ENCODE peak calls at places on chromosomes 3 and 15, in five cellular contexts. R, K, L, G and V are unnamed samples. For H3K27me3, the result is how much of the 10 kb centered on the place peaks cover.

GRCh38 chr15:100169615-100170279 is 172.0 kb downstream of the ADAMTS17 start:
- ATAC-seq in R (no peak), K (no peak), L (no peak), G (no peak), V (no peak)

GRCh38 chr3:146142757-146143156 is 18.2 kb downstream of the PLOD2 start:
- ATAC-seq in R (peak), K (no peak), L (no peak), G (no peak), V (peak)

GRCh38 chr15:57118013-57118799 is 199.8 kb downstream of the TCF12 start:
- ATAC-seq in R (peak), K (no peak), L (no peak), G (peak), V (no peak)

GRCh38 chr3:134743006-134743405 is 52.1 kb upstream of the EPHB1 start:
- ATAC-seq in R (no peak), K (no peak), L (no peak), G (no peak), V (no peak)

GRCh38 chr3:27666708-27667107 is 55.4 kb downstream of the EOMES start:
- ATAC-seq in R (peak), K (peak), L (no peak), G (peak), V (peak)

GRCh38 chr15:90075420-90076289 is 26.6 kb downstream of the IDH2 start:
- ATAC-seq in R (peak), K (no peak), L (no peak), G (no peak), V (peak)

GRCh38 chr15:57604502-57604901 is 12.8 kb downstream of the MYZAP start:
- ATAC-seq in R (no peak), K (no peak), L (no peak), G (no peak), V (no peak)

GRCh38 chr3:108946292-108947290 is 7.1 kb downstream of the GUCA1C start:
- ATAC-seq in R (no peak), K (no peak), L (no peak), G (no peak), V (no peak)

GRCh38 chr15:60535743-60536142 is 56.8 kb upstream of the ICE2 start:
- ATAC-seq in R (no peak), K (no peak), L (no peak), G (no peak), V (peak)

GRCh38 chr3:74287557-74287956 is 326.9 kb downstream of the CNTN3 start:
- ATAC-seq in R (no peak), K (no peak), L (no peak), G (no peak), V (no peak)

GRCh38 chr15:88256261-88257230 is at the start of gene NTRK3:
- ATAC-seq in R (no peak), K (no peak), L (no peak), G (no peak), V (no peak)

GRCh38 chr3:9404680-9405079 is 7.3 kb downstream of the SETD5 start:
- ATAC-seq in R (peak), K (no peak), L (peak), G (peak), V (no peak)

GRCh38 chr15:52609593-52609992 is 40.8 kb upstream of the ARPP19 start:
- ATAC-seq in R (no peak), K (peak), L (no peak), G (no peak), V (no peak)

GRCh38 chr3:194285024-194285858 is 65.9 kb downstream of the CPN2 start:
- ATAC-seq in R (no peak), K (no peak), L (no peak), G (no peak), V (peak)

GRCh38 chr3:99974989-99975388 is 139.3 kb downstream of the FILIP1L start:
- ATAC-seq in R (no peak), K (no peak), L (no peak), G (no peak), V (no peak)

GRCh38 chr15:89452330-89452836 is 44.0 kb downstream of the RHCG start:
- ATAC-seq in R (no peak), K (no peak), L (no peak), G (peak), V (no peak)

GRCh38 chr15:93073465-93073952 is 15.5 kb downstream of the RGMA start:
- ATAC-seq in R (peak), K (peak), L (no peak), G (no peak), V (no peak)

GRCh38 chr3:177777699-177778098 is 580.4 kb upstream of the TBL1XR1 start:
- ATAC-seq in R (peak), K (peak), L (peak), G (peak), V (no peak)

GRCh38 chr3:89419647-89420141 is 312.3 kb downstream of the EPHA3 start:
- ATAC-seq in R (no peak), K (no peak), L (no peak), G (no peak), V (no peak)

GRCh38 chr3:27840807-27841594 is 118.9 kb upstream of the EOMES start:
- ATAC-seq in R (no peak), K (no peak), L (no peak), G (no peak), V (no peak)

GRCh38 chr3:1469248-1469647 is 376.4 kb downstream of the CNTN6 start:
- ATAC-seq in R (no peak), K (no peak), L (no peak), G (no peak), V (no peak)

GRCh38 chr15:57130956-57131355 is 212.5 kb downstream of the TCF12 start:
- ATAC-seq in R (no peak), K (no peak), L (no peak), G (no peak), V (no peak)

GRCh38 chr15:90597477-90598052 is 67.8 kb downstream of the CRTC3 start:
- ATAC-seq in R (no peak), K (no peak), L (peak), G (peak), V (no peak)

GRCh38 chr3:133829310-133829707 is 23.7 kb downstream of the SRPRB start:
- ATAC-seq in R (no peak), K (no peak), L (no peak), G (no peak), V (no peak)

GRCh38 chr3:81492048-81492447 is 269.4 kb downstream of the GBE1 start:
- ATAC-seq in R (no peak), K (no peak), L (no peak), G (no peak), V (peak)

GRCh38 chr3:47443611-47443995 is 32.1 kb downstream of the SCAP start:
- ATAC-seq in R (peak), K (peak), L (no peak), G (no peak), V (peak)

GRCh38 chr3:128748527-128748926 is 22.5 kb downstream of the RAB7A start:
- ATAC-seq in R (no peak), K (no peak), L (no peak), G (no peak), V (no peak)

GRCh38 chr3:126995254-126995770 is 12.4 kb downstream of the PLXNA1 start:
- ATAC-seq in R (no peak), K (no peak), L (no peak), G (no peak), V (no peak)

GRCh38 chr15:29688981-29689723 is 133.1 kb downstream of the TJP1 start:
- ATAC-seq in R (peak), K (peak), L (no peak), G (no peak), V (no peak)

GRCh38 chr15:99250494-99251435 is 516 bp upstream of the LRRC28 start:
- ATAC-seq in R (peak), K (peak), L (peak), G (peak), V (peak)

GRCh38 chr15:66483131-66483566 is 14.4 kb downstream of the SNAPC5 start:
- ATAC-seq in R (no peak), K (peak), L (no peak), G (no peak), V (peak)

GRCh38 chr3:2793987-2794386 is 316.2 kb downstream of the IL5RA start:
- ATAC-seq in R (no peak), K (no peak), L (no peak), G (no peak), V (no peak)

GRCh38 chr3:2792432-2792831 is 317.7 kb downstream of the IL5RA start:
- ATAC-seq in R (no peak), K (no peak), L (no peak), G (no peak), V (no peak)
- TF ChIP-seq EP300 in R (no peak), K (no peak), L (no peak), G (no peak), V (no peak)

GRCh38 chr3:20185733-20186599 is at the start of gene SGO1:
- ATAC-seq in R (peak), K (peak), L (peak), G (peak), V (peak)
- TF ChIP-seq POLR2A in R (peak), K (peak), L (peak), G (peak), V (peak)

DNA sequence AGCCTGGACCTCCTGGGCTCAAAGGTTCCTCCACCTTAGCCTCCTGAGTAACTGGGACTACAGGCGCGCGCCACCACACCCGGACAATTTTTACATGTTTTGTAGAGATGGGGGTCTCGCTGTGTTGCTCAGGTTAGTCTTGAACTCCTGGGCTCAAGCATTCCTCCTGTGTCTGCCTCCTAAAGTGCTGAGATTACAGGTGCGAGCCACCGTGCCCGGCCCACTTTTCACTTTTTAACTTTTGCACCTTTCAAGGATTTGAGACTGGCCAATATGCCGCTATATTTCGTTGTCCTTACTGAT is 782 bp upstream of the ITGB5 start:
- ATAC-seq in R (no peak), K (no peak), L (no peak), G (no peak), V (no peak)
- H3K27me3 ChIP-seq in R (under half), K (under half), L (under half), G (under half), V (under half)

DNA sequence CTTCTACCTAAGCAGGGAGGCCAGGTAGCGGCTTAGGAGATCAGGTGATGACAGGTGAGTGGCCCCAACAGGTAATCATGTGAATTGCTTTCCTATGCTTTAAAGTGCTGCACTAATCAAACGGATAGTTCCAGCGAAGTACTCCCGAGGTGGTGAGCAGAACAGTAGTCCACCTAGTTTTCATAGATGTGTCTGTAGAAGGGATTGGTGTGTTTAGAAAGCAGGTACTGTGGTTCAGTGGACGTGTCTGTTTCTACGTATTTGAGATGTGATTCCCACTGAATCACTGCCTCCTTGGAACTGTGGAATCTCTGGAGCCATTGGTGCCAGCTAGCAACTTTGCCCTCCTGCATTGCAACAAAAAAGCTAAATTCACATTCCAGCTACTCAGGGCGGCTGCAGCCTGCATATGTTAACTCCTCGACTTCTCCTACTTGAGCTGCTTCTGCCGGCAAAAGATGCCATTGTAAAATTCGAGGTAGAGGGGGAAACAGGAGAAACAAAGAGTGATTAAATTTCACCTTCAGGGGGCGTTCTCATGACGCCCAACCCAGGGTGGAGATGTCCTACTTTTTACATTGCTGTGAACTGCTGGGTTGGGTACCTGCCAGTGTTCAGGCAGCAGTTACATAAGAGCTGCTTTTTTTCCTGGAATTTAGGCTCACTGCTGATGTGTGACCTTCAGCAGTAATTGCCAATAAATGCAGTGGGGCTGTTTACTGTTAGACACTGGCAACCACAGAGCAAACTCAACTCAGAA is 227.3 kb downstream of the ITPR1 start:
- ATAC-seq in R (peak), K (peak), L (peak), G (peak), V (peak)
- TF ChIP-seq EP300 in R (peak), K (peak), L (peak), G (no peak), V (no peak)

GRCh38 chr3:51974963-51975856 is at the start of gene ABHD14A:
- ATAC-seq in R (peak), K (peak), L (peak), G (peak), V (peak)
- TF ChIP-seq POLR2A in R (no peak), K (peak), L (peak), G (peak), V (peak)

DNA sequence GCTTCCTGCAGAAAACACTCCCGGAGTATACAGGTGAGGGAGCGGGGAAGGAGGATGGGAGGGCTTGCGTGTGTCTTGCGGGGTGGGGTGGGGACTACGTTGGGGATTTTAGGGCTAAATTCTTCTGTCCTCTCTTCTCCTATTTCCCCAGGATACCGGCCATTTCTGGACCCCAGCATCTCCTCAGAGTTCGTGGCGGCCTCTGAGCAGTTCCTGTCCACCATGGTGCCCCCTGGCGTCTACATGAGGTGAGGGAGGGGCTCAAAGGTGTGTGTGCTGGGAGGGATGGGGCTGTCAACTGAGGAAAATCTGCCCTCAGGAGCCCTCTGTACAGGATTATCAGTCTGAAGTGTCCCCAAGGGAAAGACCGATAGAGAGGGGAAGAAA is 6.6 kb downstream of the DUOX1 start:
- ATAC-seq in R (peak), K (no peak), L (peak), G (peak), V (no peak)
- H3K27me3 ChIP-seq in R (under half), K (under half), L (under half), G (under half), V (half or more)

DNA sequence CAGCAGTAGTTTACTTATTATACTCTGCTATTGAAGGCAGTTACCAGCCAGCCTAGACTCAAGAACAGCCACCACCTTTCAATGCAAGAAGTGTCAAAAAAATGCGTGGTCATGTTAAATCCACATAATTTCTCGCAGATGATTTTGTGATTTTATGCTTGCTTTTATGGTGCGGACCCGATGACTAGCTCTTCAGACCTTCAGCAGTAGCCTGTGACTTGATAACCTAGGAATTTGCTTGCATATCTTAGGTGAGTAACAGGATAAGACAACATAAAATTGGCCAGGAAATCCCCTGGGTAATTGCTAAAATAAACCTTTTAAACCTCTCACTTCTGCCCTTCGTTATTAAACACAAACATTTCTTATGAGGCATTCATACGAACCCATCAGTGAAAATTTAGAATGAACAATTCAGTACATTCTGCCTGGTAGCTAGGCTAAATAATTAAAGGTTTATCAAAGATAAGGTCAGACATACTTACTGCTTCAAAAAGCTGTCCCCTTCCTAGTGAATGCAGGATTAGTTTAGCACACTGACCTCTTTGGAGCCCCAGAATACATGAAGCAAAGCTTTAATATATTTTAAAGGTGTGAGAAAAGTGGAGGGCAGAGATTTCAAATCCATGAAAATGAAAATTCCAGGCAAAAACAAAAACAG is 798.8 kb downstream of the OTOL1 start:
- ATAC-seq in R (no peak), K (no peak), L (no peak), G (no peak), V (no peak)
- TF ChIP-seq EP300 in R (no peak), K (no peak), L (no peak), G (no peak), V (no peak)

GRCh38 chr3:160399347-160400047 is at the start of gene SMC4:
- ATAC-seq in R (peak), K (peak), L (peak), G (peak), V (peak)
- TF ChIP-seq POLR2A in R (peak), K (peak), L (peak), G (peak), V (peak)